ENCODE peak calls at places on chromosomes 12 and 14, in eight cellular contexts. P is cardiac muscle cell, T is ovary, S is lung, G is AG10803, B is HepG2, I is AG09309, O is foreskin fibroblast. U is an unnamed sample.

GRCh38 chr12:29149691-29150382 is 759 bp downstream of the FAR2 start:
- DNase-seq in P (no peak), T (no peak), S (no peak), G (no peak), B (no peak), I (no peak), O (no peak), U (no peak)

GRCh38 chr14:105123981-105124836 is 44.4 kb downstream of the JAG2 start:
- DNase-seq in P (no peak), T (no peak), S (no peak), G (no peak), B (no peak), I (no peak), O (no peak), U (no peak)

GRCh38 chr12:48764521-48764920 is 24.4 kb downstream of the ADCY6 start:
- DNase-seq in P (no peak), T (no peak), S (no peak), G (no peak), B (no peak), I (no peak), O (no peak), U (no peak)

GRCh38 chr12:122116707-122117535 is 38.4 kb downstream of the MLXIP start:
- DNase-seq in P (no peak), T (peak; percentile 30), S (no peak), G (no peak), B (no peak), I (no peak), O (no peak), U (no peak)

GRCh38 chr14:101072531-101072930 is 169.0 kb upstream of the RTL1 start:
- DNase-seq in P (no peak), T (peak; percentile 36), S (peak; percentile 13), G (no peak), B (no peak), I (no peak), O (no peak), U (no peak)

GRCh38 chr12:10558291-10558690 is 52.6 kb downstream of the EIF2S3B start:
- DNase-seq in P (no peak), T (no peak), S (no peak), G (no peak), B (no peak), I (no peak), O (no peak), U (no peak)

GRCh38 chr14:54251356-54251755 is 145.5 kb upstream of the CDKN3 start:
- DNase-seq in P (no peak), T (no peak), S (no peak), G (peak; percentile 37), B (no peak), I (no peak), O (no peak), U (no peak)

GRCh38 chr12:55929306-55929791 is 1.6 kb upstream of the DGKA start:
- DNase-seq in P (no peak), T (no peak), S (no peak), G (no peak), B (no peak), I (no peak), O (no peak), U (peak; percentile 46)

GRCh38 chr14:24172871-24173281 is 996 bp downstream of the REC8 start:
- DNase-seq in P (no peak), T (no peak), S (no peak), G (no peak), B (no peak), I (no peak), O (no peak), U (no peak)

GRCh38 chr12:1083086-1083887 is 92.3 kb downstream of the ERC1 start:
- DNase-seq in P (no peak), T (no peak), S (no peak), G (no peak), B (no peak), I (no peak), O (no peak), U (no peak)

GRCh38 chr14:36944307-36945010 is 227.9 kb downstream of the SLC25A21 start:
- DNase-seq in P (no peak), T (no peak), S (no peak), G (peak; percentile 51), B (no peak), I (no peak), O (peak; percentile 48), U (no peak)

GRCh38 chr12:124579921-124580517 is 12.6 kb upstream of the NCOR2 start:
- DNase-seq in P (no peak), T (no peak), S (no peak), G (no peak), B (no peak), I (no peak), O (no peak), U (no peak)

GRCh38 chr12:124577374-124577773 is 10.0 kb upstream of the NCOR2 start:
- DNase-seq in P (no peak), T (no peak), S (no peak), G (no peak), B (no peak), I (no peak), O (no peak), U (no peak)

GRCh38 chr12:124577986-124578385 is 10.6 kb upstream of the NCOR2 start:
- DNase-seq in P (no peak), T (no peak), S (no peak), G (no peak), B (no peak), I (no peak), O (no peak), U (no peak)

GRCh38 chr12:124578854-124579253 is 11.4 kb upstream of the NCOR2 start:
- DNase-seq in P (no peak), T (no peak), S (no peak), G (no peak), B (no peak), I (no peak), O (no peak), U (no peak)

GRCh38 chr12:124578445-124578844 is 11.0 kb upstream of the NCOR2 start:
- DNase-seq in P (no peak), T (no peak), S (no peak), G (no peak), B (no peak), I (no peak), O (no peak), U (no peak)
- TF ChIP-seq CTCF in P (no peak), T (no peak), S (no peak), G (no peak), B (no peak), I (no peak), O (no peak), U (no peak)

GRCh38 chr12:78002878-78003277 is 172.2 kb downstream of the NAV3 start:
- DNase-seq in P (peak; percentile 63), T (no peak), S (no peak), G (peak; percentile 11), B (no peak), I (no peak), O (no peak), U (no peak)

GRCh38 chr12:77996670-77997069 is 166.0 kb downstream of the NAV3 start:
- DNase-seq in P (no peak), T (no peak), S (no peak), G (no peak), B (no peak), I (no peak), O (no peak), U (no peak)

GRCh38 chr12:77999074-77999715 is 168.5 kb downstream of the NAV3 start:
- DNase-seq in P (no peak), T (no peak), S (no peak), G (no peak), B (no peak), I (no peak), O (no peak), U (peak; percentile 51)

GRCh38 chr12:77995436-77996167 is 164.9 kb downstream of the NAV3 start:
- DNase-seq in P (peak; percentile 34), T (no peak), S (no peak), G (peak; percentile 71), B (no peak), I (peak; percentile 51), O (peak; percentile 66), U (no peak)

GRCh38 chr12:77998236-77998786 is 167.6 kb downstream of the NAV3 start:
- DNase-seq in P (no peak), T (no peak), S (no peak), G (no peak), B (no peak), I (no peak), O (no peak), U (peak; percentile 41)
- H3K4me3 ChIP-seq in P (no peak overlapping the region), T (no peak overlapping the region), S (no peak overlapping the region), G (no peak overlapping the region), B (no peak overlapping the region), I (no peak overlapping the region), O (no peak overlapping the region), U (no peak overlapping the region)

GRCh38 chr12:124827588-124828184 is 36.0 kb downstream of the SCARB1 start:
- DNase-seq in P (no peak), T (no peak), S (no peak), G (no peak), B (no peak), I (no peak), O (no peak), U (no peak)

GRCh38 chr12:124829708-124830304 is 33.9 kb downstream of the SCARB1 start:
- DNase-seq in P (no peak), T (no peak), S (no peak), G (no peak), B (peak; percentile 39), I (no peak), O (no peak), U (no peak)

GRCh38 chr12:124828264-124829007 is 35.2 kb downstream of the SCARB1 start:
- DNase-seq in P (peak; percentile 60), T (peak; percentile 66), S (no peak), G (peak; percentile 51), B (peak; percentile 87), I (no peak), O (peak; percentile 39), U (no peak)

GRCh38 chr12:124830306-124830705 is 33.4 kb downstream of the SCARB1 start:
- DNase-seq in P (no peak), T (no peak), S (no peak), G (no peak), B (no peak), I (no peak), O (no peak), U (no peak)

DNA sequence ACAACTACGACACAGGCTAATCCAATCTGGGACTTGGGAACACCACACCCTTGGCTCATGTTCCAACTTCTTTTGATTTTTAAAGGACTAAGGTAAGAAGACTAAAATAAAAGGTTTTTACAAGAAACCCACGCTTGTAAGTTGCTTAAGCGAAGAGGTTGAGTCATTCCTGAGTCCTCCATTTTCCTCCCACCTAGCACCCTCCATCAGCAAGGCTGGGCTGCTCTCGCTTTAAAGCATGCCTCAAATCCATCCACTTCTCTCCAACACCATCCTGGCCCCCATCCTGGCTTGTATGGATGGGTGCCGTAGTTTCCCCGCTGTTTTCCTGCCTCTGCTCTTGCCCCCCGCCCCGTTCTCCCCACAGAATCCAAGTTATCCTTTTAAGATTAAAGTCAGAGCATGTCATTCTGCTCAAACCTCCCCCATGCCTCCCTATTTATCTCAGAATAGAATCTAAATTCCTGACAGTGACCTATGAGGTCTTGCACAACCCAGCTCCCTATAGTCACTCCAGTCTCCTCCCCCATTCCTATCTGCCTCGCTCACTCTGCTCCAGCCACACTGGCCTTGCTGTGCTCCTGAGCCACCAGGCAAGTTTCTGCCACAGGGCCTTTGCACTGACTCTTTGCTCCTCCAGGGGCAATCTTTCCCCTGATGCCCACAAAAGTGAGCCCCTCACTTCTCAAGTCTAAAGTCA is 34.5 kb downstream of the SCARB1 start:
- DNase-seq in P (peak; percentile 81), T (no peak), S (no peak), G (peak; percentile 92), B (peak; percentile 93), I (peak; percentile 76), O (peak; percentile 95), U (no peak)
- TF ChIP-seq CTCF in P (no peak), T (no peak), S (no peak), G (peak; percentile 6), B (peak; percentile 28), I (no peak), O (no peak), U (no peak)

GRCh38 chr14:68975667-68976066 is 3.4 kb downstream of the ACTN1 start:
- DNase-seq in P (peak; percentile 87), T (no peak), S (no peak), G (peak; percentile 87), B (no peak), I (no peak), O (peak; percentile 63), U (no peak)
- H3K4me3 ChIP-seq in P (no peak overlapping the region), T (peak overlapping the region; percentile 9), S (no peak overlapping the region), G (peak overlapping the region; percentile 97), B (peak overlapping the region; percentile 35), I (peak overlapping the region; percentile 92), O (peak overlapping the region; percentile 97), U (no peak overlapping the region)